ENCODE peak calls at places on chromosomes 3 and 15, in seven cellular contexts. Z is WTC11; T is heart right ventricle; I is prostate gland; C is CD8-positive, alpha-beta T cell; D is EL; U is stimulated activated CD8-positive, alpha-beta memory T cell treated with anti-CD3 and anti-CD28 coated beads, Interleukin-15, amount 100 ng/mL, for 4 hours. M is an unnamed sample.
A peak's percentile ranks its signal among the peaks of the same experiment; 100 is the strongest.

GRCh38 chr3:47022540-47023161 is 43.2 kb downstream of the NBEAL2 start:
- DNase-seq in C (no peak), T (no peak), U (no peak), D (peak; percentile 18), I (no peak), Z (no peak), M (peak; percentile 24)

GRCh38 chr3:193878051-193878838 is 257.7 kb upstream of the HES1 start:
- DNase-seq in D (no peak), T (no peak), I (no peak), U (no peak), C (no peak), Z (no peak), M (no peak)

GRCh38 chr3:126112531-126113237 is 28.8 kb upstream of the SLC41A3 start:
- DNase-seq in D (no peak), Z (no peak), I (no peak), U (no peak), C (no peak), T (no peak), M (no peak)

GRCh38 chr15:77636209-77636608 is 3.5 kb upstream of the LINGO1 start:
- DNase-seq in I (no peak), T (no peak), C (no peak), D (no peak), Z (no peak), U (no peak), M (no peak)

GRCh38 chr15:53197426-53197839 is 407.3 kb upstream of the ONECUT1 start:
- DNase-seq in I (peak; percentile 32), Z (peak; percentile 84), T (peak; percentile 12), D (peak; percentile 1), C (no peak), U (no peak), M (peak; percentile 44)

GRCh38 chr3:167346171-167346570 is 33.9 kb downstream of the ZBBX start:
- DNase-seq in Z (no peak), D (no peak), I (no peak), U (no peak), C (no peak), T (no peak), M (no peak)

GRCh38 chr3:141150431-141150830 is 81.2 kb upstream of the PXYLP1 start:
- DNase-seq in C (no peak), T (no peak), I (no peak), D (no peak), U (no peak), Z (no peak), M (no peak)

GRCh38 chr15:92869977-92870644 is 30.0 kb upstream of the CHD2 start:
- DNase-seq in U (no peak), C (no peak), Z (no peak), D (peak; percentile 31), T (no peak), I (no peak), M (no peak)

GRCh38 chr3:128416578-128417150 is 50.0 kb downstream of the DNAJB8 start:
- DNase-seq in C (no peak), D (peak; percentile 93), U (no peak), I (no peak), T (no peak), Z (no peak), M (peak; percentile 38)

GRCh38 chr3:17157713-17158112 is 273.0 kb downstream of the PLCL2 start:
- DNase-seq in D (peak; percentile 49), U (no peak), T (peak; percentile 31), Z (no peak), I (no peak), C (no peak), M (peak; percentile 24)

GRCh38 chr3:140629351-140630137 is 48.3 kb upstream of the TRIM42 start:
- DNase-seq in I (no peak), Z (no peak), T (no peak), D (peak; percentile 82), C (no peak), U (no peak), M (peak; percentile 81)

GRCh38 chr3:195098741-195099525 is 172.0 kb downstream of the XXYLT1 start:
- DNase-seq in D (no peak), I (peak; percentile 47), C (no peak), U (no peak), Z (no peak), T (no peak), M (no peak)

M was measured in fibroblast of pulmonary artery.